ENCODE peak calls at places on chromosomes 3 and 15, in seven cellular contexts. F, C, P, N, W, G and U are unnamed samples. For H3K4me1, the result is how much of the 10 kb centered on the place peaks cover.

GRCh38 chr3:194326192-194327029 is 24.7 kb downstream of the CPN2 start:
- DNase-seq in F (no peak), C (no peak), P (no peak), N (peak), W (peak), G (no peak), U (peak)

GRCh38 chr3:18007980-18008379 is 265.5 kb upstream of the TBC1D5 start:
- DNase-seq in F (no peak), C (no peak), P (no peak), N (no peak), W (no peak), G (no peak), U (peak)

GRCh38 chr15:100712226-100712625 is 109.8 kb downstream of the ASB7 start:
- DNase-seq in F (no peak), C (no peak), P (no peak), N (no peak), W (no peak), G (no peak), U (peak)

GRCh38 chr15:60255390-60255789 is 142.4 kb downstream of the ANXA2 start:
- DNase-seq in F (no peak), C (peak), P (peak), N (no peak), W (peak), G (peak), U (peak)

GRCh38 chr3:30511524-30512278 is 94.7 kb upstream of the TGFBR2 start:
- DNase-seq in F (no peak), C (peak), P (peak), N (no peak), W (no peak), G (no peak), U (peak)

GRCh38 chr3:98068824-98069223 is 18.1 kb upstream of the OR5AC2 start:
- DNase-seq in F (peak), C (no peak), P (no peak), N (no peak), W (peak), G (no peak), U (peak)

GRCh38 chr15:28105793-28106192 is 6.7 kb upstream of the OCA2 start:
- DNase-seq in F (no peak), C (no peak), P (no peak), N (no peak), W (no peak), G (no peak), U (no peak)

GRCh38 chr15:62928242-62928995 is 114.1 kb upstream of the TPM1 start:
- DNase-seq in F (no peak), C (peak), P (peak), N (no peak), W (no peak), G (no peak), U (peak)

GRCh38 chr3:46671541-46672348 is 21.7 kb downstream of the ALS2CL start:
- DNase-seq in F (no peak), C (no peak), P (no peak), N (no peak), W (no peak), G (no peak), U (no peak)

GRCh38 chr15:32004249-32004648 is 26.1 kb upstream of the CHRNA7 start:
- DNase-seq in F (no peak), C (no peak), P (no peak), N (no peak), W (no peak), G (no peak), U (no peak)

GRCh38 chr15:68652141-68652540 is 73.3 kb downstream of the CORO2B start:
- DNase-seq in F (no peak), C (no peak), P (no peak), N (peak), W (no peak), G (no peak), U (peak)

GRCh38 chr3:72487078-72487765 is 361.0 kb downstream of the SHQ1 start:
- DNase-seq in F (peak), C (peak), P (peak), N (no peak), W (peak), G (no peak), U (peak)

DNA sequence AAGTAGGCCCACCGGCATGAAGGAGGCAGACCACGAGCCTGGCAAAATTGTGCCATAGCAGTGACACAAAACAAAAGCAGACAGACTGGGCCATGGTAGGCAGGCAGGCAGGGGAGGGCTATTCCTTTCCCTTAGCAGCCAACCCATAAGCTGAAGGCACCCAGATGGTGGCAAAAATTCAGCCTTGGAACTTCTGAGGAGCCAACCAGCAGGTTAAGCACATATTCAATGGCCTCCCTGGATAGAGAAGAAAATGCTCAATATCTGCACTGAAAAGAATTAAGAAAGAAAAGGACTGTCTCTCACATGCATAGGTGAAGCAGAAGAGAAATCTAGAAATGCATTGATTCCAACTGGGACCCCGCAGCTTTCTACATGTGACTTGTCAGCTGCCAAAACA is 2.8 kb downstream of the PRICKLE2 start:
- DNase-seq in F (no peak), C (no peak), P (no peak), N (no peak), W (no peak), G (no peak), U (no peak)
- TF ChIP-seq EZH2phosphoT487 in F (no peak), C (no peak), P (no peak), N (no peak), W (no peak), G (no peak), U (no peak)

DNA sequence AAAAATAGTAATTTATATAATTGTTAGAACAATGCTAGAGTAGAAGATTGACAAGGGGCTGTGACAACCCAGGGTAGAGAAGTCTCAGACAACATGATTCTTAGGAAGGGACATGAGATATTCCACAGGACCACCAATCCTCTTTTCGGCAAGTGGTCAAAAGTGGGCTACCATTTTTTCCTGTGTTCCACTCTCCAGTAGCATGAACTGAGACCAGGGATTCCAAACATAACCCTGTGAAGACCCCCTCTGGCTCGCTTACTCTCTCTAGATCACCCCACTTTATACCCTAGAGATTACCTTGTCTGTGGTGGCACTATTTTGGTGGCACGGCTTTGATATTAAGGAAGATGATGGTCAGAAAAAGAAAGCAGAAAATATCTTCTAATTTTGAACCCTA is 960 bp downstream of the GCSAM start:
- DNase-seq in F (no peak), C (no peak), P (no peak), N (no peak), W (no peak), G (no peak), U (no peak)
- H3K4me1 ChIP-seq in F (under half), C (under half), P (under half), N (under half), W (under half), G (half or more), U (under half)

DNA sequence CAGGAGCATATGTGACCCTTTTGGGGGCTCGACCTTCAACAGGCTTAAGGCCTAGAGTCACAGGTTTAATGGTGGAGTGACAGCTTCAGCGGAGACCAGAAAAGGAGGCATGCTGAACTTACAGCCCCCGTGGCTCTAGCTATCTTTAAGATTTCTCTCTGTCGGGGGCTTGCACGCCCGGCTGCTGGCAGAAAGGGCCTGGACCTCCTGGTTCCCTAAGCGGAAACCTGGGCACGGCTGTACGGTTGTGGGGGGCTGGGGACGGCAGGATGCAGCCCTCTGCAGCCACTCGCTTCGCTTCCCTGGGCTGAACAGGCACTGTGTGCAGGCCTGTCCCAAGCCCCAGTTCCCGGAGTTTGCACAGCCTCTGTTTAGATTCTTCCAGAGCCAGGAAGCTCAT is 513 bp upstream of the CACNA2D2 start:
- DNase-seq in F (peak), C (no peak), P (no peak), N (no peak), W (no peak), G (no peak), U (no peak)
- TF ChIP-seq EZH2 in F (no peak), C (no peak), P (no peak), N (no peak), W (no peak), G (no peak), U (peak)

DNA sequence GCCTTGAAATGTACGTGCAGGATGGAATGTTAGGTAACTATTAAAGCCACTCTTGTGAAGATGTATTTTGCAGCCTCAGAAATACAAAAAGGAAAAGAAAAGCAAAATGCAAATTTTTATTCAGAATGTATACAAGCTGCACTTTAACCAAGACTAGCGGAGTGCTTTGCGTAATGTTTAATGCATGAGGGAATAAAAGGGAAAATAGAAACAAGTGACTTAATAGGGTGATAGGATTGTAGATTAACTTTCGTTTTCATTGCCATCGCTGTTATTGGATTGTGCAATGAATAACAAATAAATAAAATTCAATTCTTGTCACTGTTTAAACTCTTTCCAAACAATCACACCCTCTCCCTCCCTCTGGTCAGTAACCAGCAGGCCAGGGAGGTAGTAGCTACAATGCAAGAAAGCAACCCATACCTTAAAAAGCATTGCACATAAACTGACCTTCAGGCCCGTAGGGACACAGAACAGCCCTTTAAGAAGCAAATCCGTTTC is 631 bp upstream of the TFRC start:
- DNase-seq in F (no peak), C (no peak), P (no peak), N (no peak), W (no peak), G (no peak), U (no peak)
- TF ChIP-seq EZH2phosphoT487 in F (no peak), C (no peak), P (no peak), N (no peak), W (no peak), G (no peak), U (no peak)

DNA sequence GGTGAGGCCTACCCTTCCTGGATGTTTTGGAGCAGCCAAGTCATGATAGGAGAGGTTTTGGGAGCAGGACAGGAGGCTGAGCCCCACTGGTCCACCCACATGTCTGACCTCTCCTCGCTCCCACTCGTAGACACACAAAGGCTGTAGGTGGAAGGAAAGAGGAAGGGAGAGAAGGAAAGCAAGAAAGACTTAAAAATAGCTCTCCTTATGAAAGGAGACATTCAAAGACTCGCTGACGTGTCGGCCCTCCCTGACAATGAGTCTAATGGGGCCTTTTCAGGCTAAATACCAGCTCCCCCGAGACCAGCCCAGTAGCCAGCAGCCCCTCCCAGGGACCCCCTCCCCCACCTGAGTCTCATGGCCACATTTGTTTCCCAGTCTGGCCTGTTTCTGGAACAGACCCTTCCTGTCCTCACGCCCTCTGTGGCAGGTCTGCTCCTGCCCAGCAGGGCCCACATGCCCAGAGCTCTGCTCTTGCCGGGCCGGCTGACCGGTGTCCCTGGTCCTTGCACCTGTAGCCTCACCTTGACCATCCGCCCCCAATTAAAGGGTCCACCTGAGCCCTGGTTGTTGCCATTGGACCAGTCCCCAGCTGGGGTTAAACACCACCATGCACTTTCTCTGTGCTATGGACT is 49.3 kb downstream of the FGD5 start:
- DNase-seq in F (no peak), C (no peak), P (no peak), N (no peak), W (no peak), G (no peak), U (no peak)
- H3K4me1 ChIP-seq in F (under half), C (under half), P (under half), N (under half), W (under half), G (under half), U (under half)

GRCh38 chr3:134650431-134651346 is at the start of gene KY:
- DNase-seq in F (peak), C (no peak), P (peak), N (peak), W (no peak), G (peak), U (peak)
- TF ChIP-seq EZH2 in F (no peak), C (no peak), P (no peak), N (peak), W (no peak), G (no peak), U (no peak)

GRCh38 chr3:71057526-71057894 is 526.0 kb downstream of the FOXP1 start:
- DNase-seq in F (no peak), C (peak), P (no peak), N (no peak), W (no peak), G (no peak), U (peak)
- TF ChIP-seq EZH2phosphoT487 in F (no peak), C (no peak), P (no peak), N (no peak), W (no peak), G (no peak), U (no peak)

GRCh38 chr3:11632966-11633365 is 10.7 kb downstream of the VGLL4 start:
- DNase-seq in F (no peak), C (no peak), P (no peak), N (no peak), W (no peak), G (no peak), U (no peak)

GRCh38 chr3:11635671-11636371 is 7.9 kb downstream of the VGLL4 start:
- DNase-seq in F (no peak), C (no peak), P (no peak), N (no peak), W (no peak), G (no peak), U (peak)

GRCh38 chr3:11634081-11634635 is 9.6 kb downstream of the VGLL4 start:
- DNase-seq in F (no peak), C (no peak), P (no peak), N (no peak), W (no peak), G (no peak), U (no peak)

GRCh38 chr3:11636372-11636760 is 7.3 kb downstream of the VGLL4 start:
- DNase-seq in F (no peak), C (no peak), P (no peak), N (no peak), W (no peak), G (no peak), U (peak)

DNA sequence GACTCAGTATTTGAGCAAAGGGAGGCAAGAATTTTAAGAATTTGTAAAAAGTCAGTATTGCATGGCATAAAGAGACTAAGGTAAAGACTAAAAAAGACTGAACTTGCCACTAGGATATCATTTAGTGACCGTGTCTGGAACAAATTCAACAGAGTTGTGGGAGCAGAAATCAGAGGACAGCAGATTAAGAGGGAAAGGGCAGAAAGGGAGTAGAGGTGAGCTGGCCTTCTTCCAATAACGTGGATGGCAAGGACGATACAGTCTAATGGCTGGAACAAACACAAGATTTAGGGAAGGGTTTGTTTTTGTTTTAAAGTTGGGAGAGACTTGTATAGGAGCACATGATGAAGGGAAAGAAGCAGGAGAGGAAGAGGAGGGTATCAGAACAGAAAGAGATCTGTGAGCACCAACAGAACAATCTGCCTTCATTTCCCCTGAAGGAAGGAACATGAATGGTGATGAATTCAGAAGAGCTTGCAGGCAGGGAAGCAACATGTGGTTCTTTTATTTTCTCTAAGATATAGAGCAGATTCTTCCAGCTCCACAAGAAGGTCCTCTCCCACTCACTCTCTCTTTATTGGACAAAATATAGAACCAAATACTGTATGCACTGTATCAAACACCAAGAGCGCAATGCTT is 8.6 kb downstream of the VGLL4 start:
- DNase-seq in F (no peak), C (no peak), P (no peak), N (no peak), W (no peak), G (no peak), U (no peak)
- H3K4me1 ChIP-seq in F (half or more), C (under half), P (half or more), N (under half), W (under half), G (under half), U (half or more)